ENCODE peak calls at places on chromosomes 13 and 19, in seven cellular contexts. J is K562; Q is right cardiac atrium; G is naive thymus-derived CD4-positive, alpha-beta T cell; L is stimulated activated naive CD8-positive, alpha-beta T cell treated with anti-CD3 and anti-CD28 coated beads, Interleukin-15, Interleukin-2, amounts not matched to agents 100 U/mL and 50 U/mL, for 24 hours; T is omental fat pad; X is pancreas. C is an unnamed sample.
A peak's percentile ranks its signal among the peaks of the same experiment; 100 is the strongest.

GRCh38 chr13:113880651-113881611 is 17.1 kb upstream of the GAS6 start:
- ATAC-seq in Q (peak; percentile 9), G (peak; percentile 24), L (no peak), J (no peak), T (no peak), X (peak; percentile 15), C (peak; percentile 13)

GRCh38 chr13:111247552-111247951 is 72.9 kb upstream of the TEX29 start:
- ATAC-seq in T (no peak), Q (peak; percentile 60), J (no peak), L (no peak), X (peak; percentile 94), G (no peak), C (no peak)

GRCh38 chr13:27374126-27374613 is 50.2 kb upstream of the GTF3A start:
- ATAC-seq in L (no peak), T (no peak), X (peak; percentile 21), Q (no peak), J (no peak), G (no peak), C (peak; percentile 36)

GRCh38 chr13:26719356-26719945 is 41.1 kb downstream of the GPR12 start:
- ATAC-seq in G (no peak), T (no peak), J (no peak), Q (no peak), X (no peak), L (no peak), C (no peak)

GRCh38 chr19:18941628-18942354 is 774 bp upstream of the HOMER3 start:
- ATAC-seq in L (no peak), J (no peak), G (no peak), Q (peak; percentile 4), T (no peak), X (no peak), C (no peak)

GRCh38 chr13:85896516-85897450 is 97.6 kb upstream of the SLITRK6 start:
- ATAC-seq in T (no peak), X (no peak), L (peak; percentile 14), J (no peak), Q (no peak), G (no peak), C (peak; percentile 90)

GRCh38 chr19:12374026-12374425 is 8.5 kb upstream of the ZNF442 start:
- ATAC-seq in Q (no peak), L (no peak), J (no peak), T (no peak), X (no peak), G (no peak), C (no peak)

GRCh38 chr19:51026554-51026831 is at the start of gene KLK11:
- ATAC-seq in G (no peak), L (no peak), J (no peak), Q (peak; percentile 53), X (peak; percentile 83), T (peak; percentile 94), C (peak; percentile 79)

GRCh38 chr19:12000152-12000981 is 35.1 kb downstream of the ZNF433 start:
- ATAC-seq in T (no peak), J (no peak), G (no peak), Q (no peak), L (peak; percentile 87), X (no peak), C (no peak)

GRCh38 chr13:110575322-110576069 is 14.0 kb upstream of the RAB20 start:
- ATAC-seq in G (peak; percentile 72), T (no peak), L (peak; percentile 84), Q (peak; percentile 53), J (peak; percentile 77), X (peak; percentile 24), C (peak; percentile 11)

GRCh38 chr13:52025475-52026245 is 1.2 kb downstream of the UTP14C start:
- ATAC-seq in J (no peak), G (no peak), L (no peak), Q (no peak), X (peak; percentile 85), T (no peak), C (no peak)

C was measured in esophagus mucosa.